ENCODE peak calls at places on chromosomes 6 and 20, in eight cellular contexts. G is ascending aorta; K is upper lobe of right lung; X is CD8-positive, alpha-beta T cell; D is IMR-90; Z is Panc1; V is tibial artery; C is Karpas-422. S is an unnamed sample.
A peak's percentile ranks its signal among the peaks of the same experiment; 100 is the strongest.

GRCh38 chr6:143349530-143349929 is 101.0 kb downstream of the ADAT2 start:
- DNase-seq in X (no peak), G (no peak), D (no peak), C (no peak), K (no peak), V (no peak), Z (no peak), S (no peak)

GRCh38 chr6:42507901-42508300 is 55.9 kb upstream of the UBR2 start:
- DNase-seq in V (no peak), Z (no peak), X (no peak), D (peak; percentile 10), C (no peak), K (no peak), G (no peak), S (no peak)

GRCh38 chr6:16711551-16712249 is 49.6 kb downstream of the ATXN1 start:
- DNase-seq in V (no peak), Z (peak; percentile 82), D (no peak), X (no peak), C (no peak), G (no peak), K (no peak), S (peak; percentile 44)

GRCh38 chr6:157518399-157519250 is 137.6 kb downstream of the ZDHHC14 start:
- DNase-seq in V (no peak), Z (no peak), G (no peak), C (no peak), K (no peak), D (peak; percentile 10), X (no peak), S (no peak)

GRCh38 chr6:157322792-157323113 is 566 bp downstream of the TMEM242 start:
- DNase-seq in G (no peak), C (no peak), V (no peak), X (no peak), K (no peak), Z (no peak), D (no peak), S (no peak)

GRCh38 chr20:47427067-47427466 is 70.6 kb upstream of the ZMYND8 start:
- DNase-seq in Z (no peak), V (no peak), C (no peak), X (no peak), D (no peak), G (no peak), K (no peak), S (no peak)

GRCh38 chr6:34227656-34228421 is 8.8 kb upstream of the HMGA1 start:
- DNase-seq in C (peak; percentile 41), Z (no peak), K (no peak), V (no peak), D (no peak), G (no peak), X (no peak), S (peak; percentile 19)

GRCh38 chr6:130781557-130781956 is 45.6 kb upstream of the SMLR1 start:
- DNase-seq in C (no peak), V (no peak), Z (no peak), G (no peak), X (no peak), D (no peak), K (no peak), S (peak; percentile 58)

GRCh38 chr20:32505723-32506473 is 79.2 kb downstream of the NOL4L start:
- DNase-seq in Z (no peak), V (no peak), X (no peak), C (no peak), K (no peak), G (no peak), D (no peak), S (no peak)

GRCh38 chr6:126873791-126874190 is 244.7 kb upstream of the RSPO3 start:
- DNase-seq in X (no peak), Z (no peak), C (no peak), G (no peak), D (no peak), K (no peak), V (no peak), S (no peak)

GRCh38 chr6:33851959-33852358 is 48.2 kb upstream of the MLN start:
- DNase-seq in D (no peak), K (no peak), V (no peak), G (no peak), Z (no peak), C (peak; percentile 45), X (no peak), S (peak; percentile 54)

GRCh38 chr6:30877419-30878262 is 6.7 kb upstream of the DDR1 start:
- DNase-seq in X (peak; percentile 69), K (peak; percentile 91), Z (peak; percentile 73), D (peak; percentile 90), V (peak; percentile 94), C (peak; percentile 83), G (peak; percentile 67), S (peak; percentile 68)

GRCh38 chr6:30873137-30873640 is 11.1 kb upstream of the DDR1 start:
- DNase-seq in V (no peak), X (no peak), K (no peak), C (no peak), Z (no peak), G (no peak), D (no peak), S (no peak)

GRCh38 chr6:30879684-30880427 is 4.5 kb upstream of the DDR1 start:
- DNase-seq in Z (no peak), V (no peak), C (no peak), G (no peak), D (no peak), K (no peak), X (no peak), S (no peak)

GRCh38 chr6:30875244-30876038 is 8.9 kb upstream of the DDR1 start:
- DNase-seq in C (no peak), D (no peak), Z (no peak), X (no peak), G (no peak), K (no peak), V (no peak), S (no peak)

GRCh38 chr6:30876039-30876730 is 8.1 kb upstream of the DDR1 start:
- DNase-seq in X (no peak), Z (no peak), D (peak; percentile 75), K (no peak), V (no peak), G (no peak), C (no peak), S (no peak)
- H3K27ac ChIP-seq in X (no peak overlapping the region), Z (peak overlapping the region; percentile 51), D (no peak overlapping the region), K (no peak overlapping the region), V (peak overlapping the region; percentile 71), G (peak overlapping the region; percentile 81), C (no peak overlapping the region), S (peak overlapping the region; percentile 76)

GRCh38 chr6:37259191-37259590 is 1.2 kb upstream of the TMEM217 start:
- DNase-seq in C (no peak), X (no peak), V (no peak), G (no peak), K (no peak), D (peak; percentile 50), Z (no peak), S (peak; percentile 7)

GRCh38 chr6:37260063-37260843 is 2.3 kb upstream of the TMEM217 start:
- DNase-seq in X (no peak), D (no peak), K (no peak), C (no peak), Z (no peak), V (no peak), G (no peak), S (no peak)

GRCh38 chr6:37262446-37263026 is 4.6 kb upstream of the TMEM217 start:
- DNase-seq in K (no peak), C (no peak), Z (no peak), V (no peak), G (no peak), D (no peak), X (no peak), S (no peak)

GRCh38 chr6:37258716-37259115 is 772 bp upstream of the TMEM217 start:
- DNase-seq in Z (no peak), K (no peak), X (no peak), V (no peak), G (no peak), D (no peak), C (no peak), S (no peak)

GRCh38 chr6:37261198-37261597 is 3.3 kb upstream of the TMEM217 start:
- DNase-seq in X (no peak), G (no peak), K (no peak), V (no peak), Z (no peak), C (no peak), D (no peak), S (no peak)
- H3K4me1 ChIP-seq in X (peaks cover 24% of the 10 kb centered on the region), G (peaks cover 7% of the 10 kb centered on the region), K (peaks cover 18% of the 10 kb centered on the region), V (peaks cover 41% of the 10 kb centered on the region), Z (peaks cover 9% of the 10 kb centered on the region), C (peaks cover 33% of the 10 kb centered on the region), D (no peaks in the 10 kb centered on the region), S (peaks cover 29% of the 10 kb centered on the region)

GRCh38 chr6:11407403-11407802 is 130.1 kb upstream of the TMEM170B start:
- DNase-seq in X (no peak), G (no peak), Z (no peak), V (no peak), D (no peak), C (no peak), K (no peak), S (no peak)

GRCh38 chr6:11398451-11399326 is 138.9 kb upstream of the TMEM170B start:
- DNase-seq in X (no peak), K (no peak), C (no peak), V (no peak), D (peak; percentile 19), Z (no peak), G (no peak), S (no peak)

GRCh38 chr6:11404845-11405244 is 132.7 kb upstream of the TMEM170B start:
- DNase-seq in C (peak; percentile 67), D (no peak), V (no peak), G (no peak), Z (no peak), K (no peak), X (no peak), S (no peak)

GRCh38 chr6:11403035-11403601 is 134.4 kb upstream of the TMEM170B start:
- DNase-seq in X (no peak), D (no peak), K (no peak), Z (no peak), G (no peak), V (no peak), C (no peak), S (no peak)

GRCh38 chr6:11404081-11404480 is 133.5 kb upstream of the TMEM170B start:
- DNase-seq in K (no peak), V (no peak), Z (no peak), X (no peak), G (no peak), C (peak; percentile 74), D (no peak), S (no peak)
- H3K27ac ChIP-seq in K (no peak overlapping the region), V (no peak overlapping the region), Z (no peak overlapping the region), X (no peak overlapping the region), G (peak overlapping the region; percentile 62), C (no peak overlapping the region), D (no peak overlapping the region), S (no peak overlapping the region)

GRCh38 chr20:48791014-48791413 is 36.8 kb downstream of the PREX1 start:
- DNase-seq in K (no peak), C (no peak), D (no peak), Z (no peak), X (no peak), G (no peak), V (no peak), S (no peak)

GRCh38 chr20:48789781-48790544 is 37.8 kb downstream of the PREX1 start:
- DNase-seq in K (no peak), Z (no peak), D (no peak), G (no peak), C (no peak), V (no peak), X (no peak), S (no peak)

GRCh38 chr20:48789185-48789668 is 38.6 kb downstream of the PREX1 start:
- DNase-seq in Z (no peak), K (no peak), G (no peak), D (no peak), V (no peak), C (no peak), X (no peak), S (no peak)

GRCh38 chr20:48793776-48794175 is 34.0 kb downstream of the PREX1 start:
- DNase-seq in Z (no peak), G (no peak), V (no peak), D (no peak), X (no peak), K (peak; percentile 22), C (no peak), S (no peak)

GRCh38 chr20:48791666-48792071 is 36.1 kb downstream of the PREX1 start:
- DNase-seq in G (no peak), X (no peak), Z (no peak), V (peak; percentile 76), K (peak; percentile 44), C (no peak), D (peak; percentile 32), S (no peak)
- H3K4me1 ChIP-seq in G (peaks cover 18% of the 10 kb centered on the region), X (peaks cover 65% of the 10 kb centered on the region), Z (peaks cover 10% of the 10 kb centered on the region), V (peaks cover 36% of the 10 kb centered on the region), K (peaks cover 43% of the 10 kb centered on the region), C (peaks cover 8% of the 10 kb centered on the region), D (peaks cover 2% of the 10 kb centered on the region), S (peaks cover 50% of the 10 kb centered on the region)

S was measured in CD8-positive, alpha-beta memory T cell.